ENCODE peak calls at places on chromosomes 5 and 9, in seven cellular contexts. U, T, W, O, E, D and A are unnamed samples.

GRCh38 chr5:16712600-16712999 is 95.8 kb upstream of the RETREG1 start:
- DNase-seq in U (no peak), T (peak; percentile 25), W (no peak), O (no peak), E (no peak), D (no peak), A (no peak)

GRCh38 chr9:73871636-73872035 is 625.5 kb upstream of the RORB start:
- DNase-seq in U (no peak), T (no peak), W (no peak), O (no peak), E (no peak), D (no peak), A (no peak)

GRCh38 chr5:45696206-45696836 is at the start of gene HCN1:
- DNase-seq in U (peak; percentile 74), T (peak; percentile 20), W (peak; percentile 78), O (peak; percentile 89), E (peak; percentile 31), D (peak; percentile 60), A (peak; percentile 12)

GRCh38 chr9:114272739-114273431 is 50.0 kb upstream of the ORM1 start:
- DNase-seq in U (peak; percentile 51), T (no peak), W (no peak), O (peak; percentile 38), E (no peak), D (no peak), A (no peak)

GRCh38 chr9:34400686-34401602 is 24.2 kb upstream of the MYORG start:
- DNase-seq in U (peak; percentile 60), T (no peak), W (no peak), O (no peak), E (no peak), D (no peak), A (no peak)

GRCh38 chr9:98899399-98900056 is 44.2 kb upstream of the COL15A1 start:
- DNase-seq in U (no peak), T (peak; percentile 81), W (peak; percentile 93), O (no peak), E (no peak), D (no peak), A (peak; percentile 68)

GRCh38 chr9:115364991-115365390 is 247.0 kb upstream of the TNC start:
- DNase-seq in U (no peak), T (no peak), W (no peak), O (no peak), E (no peak), D (no peak), A (no peak)

GRCh38 chr5:10330511-10331105 is 22.9 kb upstream of the MARCHF6 start:
- DNase-seq in U (peak; percentile 67), T (peak; percentile 25), W (no peak), O (peak; percentile 68), E (no peak), D (no peak), A (no peak)

GRCh38 chr9:125189011-125189360 is 617 bp downstream of the PPP6C start:
- DNase-seq in U (no peak), T (no peak), W (peak; percentile 8), O (peak; percentile 76), E (no peak), D (no peak), A (no peak)

GRCh38 chr5:140324834-140325195 is 21.6 kb downstream of the HBEGF start:
- DNase-seq in U (no peak), T (no peak), W (peak; percentile 26), O (no peak), E (no peak), D (no peak), A (no peak)

GRCh38 chr9:120456218-120456617 is 123.7 kb downstream of the CDK5RAP2 start:
- DNase-seq in U (no peak), T (no peak), W (no peak), O (no peak), E (no peak), D (no peak), A (no peak)

GRCh38 chr5:23027341-23027740 is 174.2 kb upstream of the CDH12 start:
- DNase-seq in U (no peak), T (no peak), W (no peak), O (no peak), E (no peak), D (no peak), A (no peak)

GRCh38 chr5:96875805-96876291 is 452 bp upstream of the ERAP2 start:
- DNase-seq in U (no peak), T (no peak), W (no peak), O (no peak), E (no peak), D (no peak), A (no peak)

GRCh38 chr5:135880278-135880677 is 15.4 kb downstream of the IL9 start:
- DNase-seq in U (no peak), T (no peak), W (peak; percentile 13), O (no peak), E (peak; percentile 52), D (no peak), A (no peak)

GRCh38 chr5:101580591-101580990 is 677.5 kb upstream of the ST8SIA4 start:
- DNase-seq in U (no peak), T (no peak), W (no peak), O (no peak), E (no peak), D (no peak), A (no peak)

GRCh38 chr5:177497297-177498012 is at the start of gene PDLIM7:
- DNase-seq in U (peak; percentile 98), T (peak; percentile 97), W (peak; percentile 99), O (peak; percentile 98), E (peak; percentile 100), D (peak; percentile 65), A (peak; percentile 89)

GRCh38 chr5:40914835-40915234 is 5.5 kb downstream of the C7 start:
- DNase-seq in U (no peak), T (peak; percentile 57), W (peak; percentile 89), O (no peak), E (no peak), D (no peak), A (no peak)

GRCh38 chr5:67366961-67367360 is 170.4 kb upstream of the CD180 start:
- DNase-seq in U (no peak), T (no peak), W (no peak), O (no peak), E (no peak), D (no peak), A (no peak)

GRCh38 chr9:68739631-68740174 is 34.7 kb downstream of the PIP5K1B start:
- DNase-seq in U (no peak), T (no peak), W (peak; percentile 2), O (no peak), E (peak; percentile 19), D (no peak), A (no peak)

GRCh38 chr9:33135086-33135958 is 31.8 kb downstream of the B4GALT1 start:
- DNase-seq in U (no peak), T (no peak), W (peak; percentile 32), O (peak; percentile 51), E (no peak), D (no peak), A (no peak)

GRCh38 chr5:15013654-15014463 is 142.3 kb upstream of the ANKH start:
- DNase-seq in U (no peak), T (peak; percentile 64), W (peak; percentile 89), O (no peak), E (peak; percentile 31), D (no peak), A (peak; percentile 24)